ENCODE peak calls at places on chromosomes 2 and 18, in nine cellular contexts. M is RPMI8226, Q is naive B cell, F is AG09319, O is hepatocyte, R is smooth muscle cell of the brain vasculature, A is astrocyte of the cerebellum, J is kidney epithelial cell, D is endothelial cell. U is an unnamed sample.

GRCh38 chr18:8348051-8348450 is 261.2 kb upstream of the RAB12 start:
- DNase-seq in M (no peak), R (no peak), F (no peak), J (no peak), A (no peak), O (no peak), D (no peak), Q (no peak), U (no peak)

GRCh38 chr2:233412405-233412804 is 58.1 kb downstream of the DGKD start:
- DNase-seq in O (no peak), D (no peak), F (no peak), A (no peak), Q (no peak), J (no peak), M (no peak), R (no peak), U (no peak)

GRCh38 chr2:83585250-83585649 is 873.8 kb downstream of the SUCLG1 start:
- DNase-seq in A (no peak), R (no peak), M (no peak), J (no peak), O (no peak), F (no peak), Q (no peak), D (no peak), U (no peak)

GRCh38 chr2:216312441-216312840 is 59.8 kb downstream of the MARCHF4 start:
- DNase-seq in Q (no peak), A (no peak), M (no peak), O (no peak), R (no peak), F (no peak), D (no peak), J (no peak), U (no peak)

GRCh38 chr2:121187922-121188411 is 97.0 kb downstream of the TFCP2L1 start:
- DNase-seq in M (no peak), Q (no peak), D (no peak), F (no peak), O (no peak), A (no peak), J (no peak), R (no peak), U (no peak)

GRCh38 chr2:84782717-84783442 is 98.0 kb downstream of the TRABD2A start:
- DNase-seq in R (no peak), J (no peak), M (no peak), Q (no peak), F (no peak), O (no peak), D (no peak), A (no peak), U (no peak)

GRCh38 chr2:127597984-127598380 is 48.0 kb upstream of the GPR17 start:
- DNase-seq in O (no peak), A (no peak), D (no peak), M (no peak), R (no peak), F (no peak), Q (no peak), J (no peak), U (no peak)

GRCh38 chr2:78682781-78683180 is 342.7 kb upstream of the REG3G start:
- DNase-seq in J (no peak), F (no peak), Q (no peak), R (no peak), D (no peak), A (no peak), M (no peak), O (no peak), U (no peak)

GRCh38 chr18:33470229-33470628 is 29.7 kb upstream of the CCDC178 start:
- DNase-seq in R (peak), A (peak), F (no peak), O (no peak), J (peak), M (no peak), D (no peak), Q (no peak), U (no peak)

GRCh38 chr18:50218432-50219197 is 23.7 kb upstream of the MYO5B start:
- DNase-seq in Q (peak), D (peak), F (no peak), R (no peak), J (no peak), M (peak), A (no peak), O (peak), U (peak)

GRCh38 chr2:234633581-234634230 is 136.8 kb upstream of the ARL4C start:
- DNase-seq in A (no peak), R (no peak), J (no peak), Q (no peak), M (no peak), F (no peak), D (no peak), O (no peak), U (no peak)

GRCh38 chr2:221943078-221943810 is 355.6 kb downstream of the PAX3 start:
- DNase-seq in O (no peak), A (peak), R (peak), J (no peak), D (no peak), M (no peak), Q (no peak), F (no peak), U (peak)

GRCh38 chr18:34760444-34760843 is 50.3 kb downstream of the DTNA start:
- DNase-seq in D (no peak), O (no peak), Q (no peak), A (no peak), R (no peak), M (no peak), J (no peak), F (no peak), U (no peak)

GRCh38 chr2:40654346-40654745 is 202.5 kb upstream of the SLC8A1 start:
- DNase-seq in M (no peak), F (no peak), J (no peak), Q (no peak), A (no peak), O (no peak), R (no peak), D (no peak), U (no peak)